ENCODE peak calls at places on chromosomes 16 and 17, in nine cellular contexts. Y is colonic mucosa; H is activated T-helper 1 cell treated with Interleukin-2 at 50 U/mL for 16 hours; S is fibroblast of pulmonary artery; Q is activated T-cell treated with anti-CD3 and anti-CD28 coated beads, Interleukin-2, amount 50 U/mL, for 72 hours; L is stimulated activated CD4-positive, alpha-beta T cell treated with anti-CD3 and anti-CD28 coated beads, Interleukin-4, amount 100 ng/mL, for 48 hours; K is RWPE1; U is psoas muscle; B is fibroblast of lung. X is an unnamed sample.

GRCh38 chr17:16649585-16649984 is 4.1 kb downstream of the ZNF624 start:
- DNase-seq in B (no peak), K (no peak), L (no peak), S (no peak), Q (no peak), Y (no peak), H (no peak), U (no peak), X (no peak)

GRCh38 chr16:50645858-50646257 is 35.3 kb downstream of the SNX20 start:
- DNase-seq in U (no peak), B (no peak), L (no peak), Q (no peak), S (no peak), K (no peak), Y (no peak), H (no peak), X (no peak)

GRCh38 chr16:4839942-4840341 is 7.1 kb downstream of the GLYR1 start:
- DNase-seq in K (no peak), Q (no peak), U (no peak), S (no peak), B (peak), L (no peak), H (no peak), Y (no peak), X (no peak)

GRCh38 chr17:42474270-42474669 is 15.6 kb downstream of the ATP6V0A1 start:
- DNase-seq in S (no peak), L (no peak), H (no peak), Q (no peak), B (no peak), Y (no peak), K (no peak), U (no peak), X (no peak)

GRCh38 chr16:23865853-23866252 is 30.1 kb downstream of the PRKCB start:
- DNase-seq in U (no peak), S (no peak), B (no peak), H (no peak), K (no peak), L (no peak), Y (no peak), Q (no peak), X (no peak)

GRCh38 chr17:19327039-19327776 is 35.3 kb downstream of the B9D1 start:
- DNase-seq in B (peak), S (peak), Y (no peak), L (no peak), K (peak), Q (no peak), U (no peak), H (no peak), X (peak)

GRCh38 chr17:1967092-1967662 is 58.0 kb downstream of the RTN4RL1 start:
- DNase-seq in Q (peak), K (no peak), L (no peak), U (no peak), S (no peak), H (no peak), B (no peak), Y (no peak), X (no peak)

GRCh38 chr17:64262422-64263260 is at the start of gene TEX2:
- DNase-seq in U (peak), B (no peak), Q (peak), L (peak), Y (peak), H (peak), K (peak), S (no peak), X (no peak)

GRCh38 chr17:57453841-57454240 is 197.5 kb downstream of the MSI2 start:
- DNase-seq in L (no peak), Y (no peak), B (no peak), K (no peak), S (no peak), H (no peak), U (no peak), Q (no peak), X (no peak)

GRCh38 chr17:71966459-71967313 is 154.1 kb upstream of the SOX9 start:
- DNase-seq in L (no peak), K (no peak), H (no peak), Y (no peak), U (peak), S (no peak), Q (no peak), B (peak), X (no peak)

GRCh38 chr16:73615256-73615655 is 567.3 kb upstream of the ZFHX3 start:
- DNase-seq in U (no peak), L (no peak), K (no peak), B (no peak), Y (no peak), S (no peak), Q (no peak), H (no peak), X (no peak)

GRCh38 chr16:10189861-10190390 is 7.7 kb upstream of the GRIN2A start:
- DNase-seq in B (no peak), L (no peak), Y (no peak), S (no peak), Q (no peak), K (no peak), H (no peak), U (no peak), X (no peak)

GRCh38 chr17:60311936-60312335 is 80.0 kb downstream of the USP32 start:
- DNase-seq in Y (no peak), Q (no peak), S (peak), L (no peak), H (no peak), B (peak), U (no peak), K (no peak), X (no peak)

GRCh38 chr17:41588126-41588810 is 1.6 kb upstream of the KRT14 start:
- DNase-seq in Q (no peak), B (no peak), S (no peak), K (peak), L (no peak), Y (no peak), U (no peak), H (no peak), X (peak)

GRCh38 chr16:19192865-19193264 is 24.8 kb downstream of the SYT17 start:
- DNase-seq in Y (no peak), U (no peak), Q (no peak), L (no peak), B (no peak), K (no peak), H (no peak), S (no peak), X (no peak)

GRCh38 chr16:48592839-48593429 is 17.0 kb downstream of the N4BP1 start:
- DNase-seq in Y (no peak), B (no peak), H (no peak), Q (no peak), S (no peak), K (no peak), L (no peak), U (no peak), X (no peak)

GRCh38 chr17:77061711-77062110 is 79.1 kb upstream of the SEC14L1 start:
- DNase-seq in L (no peak), Q (no peak), H (no peak), Y (no peak), U (no peak), S (peak), K (no peak), B (no peak), X (no peak)

GRCh38 chr17:42422412-42422957 is 571 bp downstream of the CAVIN1 start:
- DNase-seq in K (peak), H (no peak), Q (peak), L (peak), Y (no peak), B (peak), S (no peak), U (peak), X (no peak)

GRCh38 chr16:54934536-54935410 is 4.1 kb downstream of the IRX5 start:
- DNase-seq in B (peak), Q (no peak), H (no peak), S (no peak), Y (no peak), U (no peak), L (no peak), K (no peak), X (no peak)

GRCh38 chr17:77507116-77507885 is 366.5 kb downstream of the SEC14L1 start:
- DNase-seq in K (peak), B (no peak), S (no peak), U (no peak), Y (no peak), L (no peak), H (no peak), Q (no peak), X (no peak)

GRCh38 chr17:35372846-35373531 is 432 bp downstream of the SLFN11 start:
- DNase-seq in S (no peak), H (peak), Y (peak), Q (peak), B (no peak), K (peak), U (peak), L (peak), X (no peak)

GRCh38 chr16:81866820-81867440 is 87.8 kb downstream of the PLCG2 start:
- DNase-seq in Y (peak), S (no peak), B (no peak), L (no peak), K (no peak), U (peak), H (no peak), Q (no peak), X (no peak)

GRCh38 chr17:16997514-16998429 is 25.9 kb upstream of the TNFRSF13B start:
- DNase-seq in K (no peak), S (no peak), B (no peak), Q (peak), Y (no peak), H (peak), L (no peak), U (no peak), X (no peak)

GRCh38 chr17:78110363-78111011 is 18.1 kb downstream of the TMC6 start:
- DNase-seq in Q (no peak), S (no peak), U (peak), L (no peak), H (no peak), Y (no peak), K (no peak), B (no peak), X (no peak)

GRCh38 chr16:5604770-5605169 is 507.2 kb upstream of the EEF2KMT start:
- DNase-seq in U (no peak), L (no peak), Q (no peak), B (no peak), S (no peak), H (no peak), Y (peak), K (no peak), X (no peak)

GRCh38 chr16:67084345-67085028 is 25.3 kb upstream of the PHAF1 start:
- DNase-seq in Y (no peak), U (no peak), S (peak), H (no peak), L (no peak), K (no peak), B (no peak), Q (no peak), X (no peak)

GRCh38 chr17:72774251-72774650 is 318.2 kb downstream of the SLC39A11 start:
- DNase-seq in U (no peak), L (no peak), H (no peak), Q (no peak), B (no peak), Y (no peak), S (no peak), K (no peak), X (no peak)

GRCh38 chr17:10183931-10184930 is 14.2 kb downstream of the GAS7 start:
- DNase-seq in L (no peak), Q (no peak), S (no peak), U (no peak), B (no peak), Y (no peak), H (no peak), K (no peak), X (no peak)

GRCh38 chr17:73043686-73044581 is 48.6 kb downstream of the SLC39A11 start:
- DNase-seq in H (no peak), Q (no peak), S (peak), L (no peak), U (no peak), K (peak), B (peak), Y (no peak), X (no peak)

GRCh38 chr17:48393271-48393670 is 36.7 kb downstream of the SKAP1 start:
- DNase-seq in U (no peak), B (peak), Y (no peak), H (no peak), S (no peak), L (no peak), Q (no peak), K (no peak), X (no peak)

GRCh38 chr16:23156946-23157460 is 7.8 kb upstream of the USP31 start:
- DNase-seq in H (no peak), K (no peak), U (no peak), Y (no peak), S (no peak), Q (no peak), L (no peak), B (no peak), X (no peak)

GRCh38 chr17:63621229-63621683 is 961 bp upstream of the MAP3K3 start:
- DNase-seq in L (no peak), Y (no peak), S (no peak), K (peak), B (no peak), H (no peak), U (no peak), Q (no peak), X (no peak)

GRCh38 chr16:81551821-81552304 is 107.3 kb downstream of the CMIP start:
- DNase-seq in L (no peak), B (peak), Y (no peak), S (peak), H (no peak), Q (no peak), K (no peak), U (peak), X (no peak)

GRCh38 chr17:14118951-14119350 is 49.6 kb downstream of the COX10 start:
- DNase-seq in L (no peak), B (no peak), Q (peak), S (no peak), H (no peak), Y (no peak), K (no peak), U (no peak), X (no peak)

GRCh38 chr17:4733073-4733531 is 1.9 kb downstream of the MED11 start:
- DNase-seq in Y (no peak), H (no peak), U (no peak), S (no peak), L (no peak), B (no peak), Q (no peak), K (no peak), X (no peak)

GRCh38 chr17:59372138-59372751 is 40.8 kb downstream of the YPEL2 start:
- DNase-seq in S (peak), L (no peak), H (no peak), U (peak), Q (no peak), Y (peak), B (peak), K (no peak), X (no peak)

GRCh38 chr16:69107311-69107962 is 2.0 kb downstream of the HAS3 start:
- DNase-seq in L (no peak), K (peak), U (peak), Q (no peak), S (no peak), B (peak), Y (peak), H (no peak), X (no peak)

GRCh38 chr17:38453951-38454421 is 25.7 kb downstream of the ARHGAP23 start:
- DNase-seq in Y (no peak), S (peak), B (peak), Q (no peak), H (no peak), L (no peak), K (no peak), U (peak), X (no peak)

GRCh38 chr17:13420294-13421277 is 181.1 kb downstream of the HS3ST3A1 start:
- DNase-seq in L (no peak), H (no peak), K (peak), B (peak), S (peak), Q (no peak), U (no peak), Y (no peak), X (no peak)

GRCh38 chr17:77320501-77321256 is 179.9 kb downstream of the SEC14L1 start:
- DNase-seq in U (peak), H (no peak), L (no peak), S (peak), B (no peak), Y (no peak), K (no peak), Q (no peak), X (no peak)

X was measured in keratinocyte.